ENCODE peak calls at places on chromosomes 13 and 19, in nine cellular contexts. A is ascending aorta; E is IMR-90; P is GM12878; B is cardiac muscle cell; G is naive thymus-derived CD4-positive, alpha-beta T cell; J is A549; Q is psoas muscle; H is stomach. S is an unnamed sample. For H3K4me1, the result is how much of the 10 kb centered on the place peaks cover.

GRCh38 chr19:10417598-10418280 is 2.6 kb upstream of the PDE4A start:
- DNase-seq in A (no peak), E (no peak), P (no peak), B (peak), G (no peak), J (no peak), Q (no peak), H (no peak), S (no peak)

GRCh38 chr19:40005670-40006272 is 8.9 kb downstream of the ZNF546 start:
- DNase-seq in A (no peak), E (no peak), P (no peak), B (no peak), G (no peak), J (no peak), Q (no peak), H (no peak), S (no peak)

GRCh38 chr13:41276824-41277223 is 13.4 kb upstream of the MTRF1 start:
- DNase-seq in A (no peak), E (no peak), P (no peak), B (no peak), G (no peak), J (no peak), Q (no peak), H (no peak), S (no peak)

GRCh38 chr13:109812375-109812774 is 26.0 kb upstream of the IRS2 start:
- DNase-seq in A (no peak), E (no peak), P (no peak), B (no peak), G (no peak), J (no peak), Q (no peak), H (no peak), S (no peak)

GRCh38 chr13:104106705-104107393 is 1040.6 kb upstream of the SLC10A2 start:
- DNase-seq in A (no peak), E (peak), P (no peak), B (no peak), G (no peak), J (no peak), Q (no peak), H (no peak), S (no peak)

GRCh38 chr13:71355010-71355409 is 512.0 kb downstream of the DACH1 start:
- DNase-seq in A (no peak), E (no peak), P (no peak), B (no peak), G (no peak), J (no peak), Q (no peak), H (no peak), S (no peak)

GRCh38 chr13:106493569-106493968 is 41.9 kb downstream of the EFNB2 start:
- DNase-seq in A (no peak), E (no peak), P (peak), B (no peak), G (no peak), J (no peak), Q (no peak), H (no peak), S (no peak)

GRCh38 chr19:29529646-29530548 is 4.1 kb downstream of the VSTM2B start:
- DNase-seq in A (no peak), E (no peak), P (no peak), B (peak), G (no peak), J (no peak), Q (no peak), H (no peak), S (no peak)

GRCh38 chr13:30982506-30982905 is 50.0 kb downstream of the TEX26 start:
- DNase-seq in A (no peak), E (no peak), P (peak), B (no peak), G (no peak), J (no peak), Q (no peak), H (no peak), S (no peak)

GRCh38 chr13:37058801-37059135 is 720 bp downstream of the SUPT20H start:
- DNase-seq in A (no peak), E (no peak), P (peak), B (peak), G (no peak), J (peak), Q (no peak), H (no peak), S (no peak)

GRCh38 chr13:41588899-41589298 is 131.5 kb downstream of the RGCC start:
- DNase-seq in A (no peak), E (peak), P (no peak), B (no peak), G (no peak), J (peak), Q (no peak), H (no peak), S (no peak)

GRCh38 chr19:29687244-29687896 is 22.1 kb downstream of the PLEKHF1 start:
- DNase-seq in A (peak), E (peak), P (no peak), B (no peak), G (no peak), J (no peak), Q (peak), H (no peak), S (peak)

GRCh38 chr13:49616688-49617065 is 11.6 kb upstream of the ARL11 start:
- DNase-seq in A (no peak), E (no peak), P (no peak), B (no peak), G (no peak), J (no peak), Q (no peak), H (no peak), S (no peak)

GRCh38 chr13:25175431-25175830 is 3.3 kb upstream of the AMER2 start:
- DNase-seq in A (no peak), E (no peak), P (no peak), B (no peak), G (no peak), J (no peak), Q (no peak), H (no peak), S (no peak)

GRCh38 chr13:62320129-62320724 is 904.6 kb upstream of the PCDH20 start:
- DNase-seq in A (no peak), E (peak), P (peak), B (peak), G (no peak), J (peak), Q (no peak), H (no peak), S (no peak)

GRCh38 chr19:55152017-55152416 is 3.0 kb upstream of the TNNT1 start:
- DNase-seq in A (no peak), E (no peak), P (no peak), B (no peak), G (no peak), J (no peak), Q (no peak), H (no peak), S (no peak)

GRCh38 chr19:42111384-42111783 is 20.9 kb downstream of the POU2F2 start:
- DNase-seq in A (no peak), E (peak), P (no peak), B (no peak), G (no peak), J (no peak), Q (no peak), H (no peak), S (no peak)

GRCh38 chr19:1266818-1267440 is 2.2 kb upstream of the CIRBP start:
- DNase-seq in A (peak), E (no peak), P (no peak), B (peak), G (peak), J (peak), Q (peak), H (peak), S (peak)

GRCh38 chr19:35557539-35558399 is 5.7 kb downstream of the ATP4A start:
- DNase-seq in A (no peak), E (peak), P (no peak), B (peak), G (peak), J (peak), Q (peak), H (peak), S (peak)

GRCh38 chr13:73278186-73278585 is 219.4 kb downstream of the KLF5 start:
- DNase-seq in A (no peak), E (no peak), P (no peak), B (no peak), G (no peak), J (no peak), Q (no peak), H (no peak), S (no peak)

GRCh38 chr13:111152836-111153235 is 37.7 kb downstream of the ARHGEF7 start:
- DNase-seq in A (no peak), E (no peak), P (no peak), B (peak), G (no peak), J (peak), Q (no peak), H (no peak), S (no peak)

GRCh38 chr13:19860884-19861655 is 2.4 kb downstream of the ZMYM5 start:
- DNase-seq in A (peak), E (peak), P (no peak), B (no peak), G (no peak), J (no peak), Q (no peak), H (no peak), S (no peak)

GRCh38 chr13:34816118-34816517 is 126.0 kb upstream of the NBEA start:
- DNase-seq in A (no peak), E (no peak), P (no peak), B (no peak), G (no peak), J (no peak), Q (no peak), H (no peak), S (no peak)

GRCh38 chr19:33767898-33768413 is 28.7 kb upstream of the KCTD15 start:
- DNase-seq in A (no peak), E (peak), P (no peak), B (peak), G (no peak), J (no peak), Q (no peak), H (no peak), S (no peak)

GRCh38 chr13:87274209-87274819 is 396.9 kb upstream of the SLITRK5 start:
- DNase-seq in A (no peak), E (peak), P (no peak), B (peak), G (peak), J (no peak), Q (no peak), H (no peak), S (no peak)

GRCh38 chr13:20456737-20457136 is 68.9 kb downstream of the CRYL1 start:
- DNase-seq in A (no peak), E (no peak), P (no peak), B (no peak), G (no peak), J (no peak), Q (no peak), H (no peak), S (no peak)

GRCh38 chr19:44657211-44657921 is 13.7 kb downstream of the PVR start:
- DNase-seq in A (peak), E (peak), P (no peak), B (peak), G (peak), J (peak), Q (peak), H (peak), S (peak)

GRCh38 chr13:42355841-42356575 is 84.1 kb downstream of the AKAP11 start:
- DNase-seq in A (no peak), E (no peak), P (no peak), B (no peak), G (no peak), J (no peak), Q (no peak), H (no peak), S (no peak)

GRCh38 chr13:79423801-79424642 is 18.0 kb upstream of the RBM26 start:
- DNase-seq in A (no peak), E (peak), P (no peak), B (peak), G (peak), J (no peak), Q (no peak), H (no peak), S (no peak)

GRCh38 chr13:77918391-77919261 is at the start of gene EDNRB:
- DNase-seq in A (peak), E (peak), P (no peak), B (peak), G (no peak), J (peak), Q (peak), H (peak), S (peak)

GRCh38 chr13:79870766-79871165 is 389.8 kb downstream of the NDFIP2 start:
- DNase-seq in A (no peak), E (peak), P (no peak), B (no peak), G (no peak), J (no peak), Q (no peak), H (no peak), S (no peak)

GRCh38 chr13:105207586-105208293 is 1327.7 kb downstream of the EFNB2 start:
- DNase-seq in A (no peak), E (peak), P (no peak), B (no peak), G (no peak), J (no peak), Q (no peak), H (no peak), S (no peak)

GRCh38 chr19:15448778-15449619 is 757 bp downstream of the WIZ start:
- DNase-seq in A (no peak), E (no peak), P (no peak), B (peak), G (no peak), J (peak), Q (no peak), H (no peak), S (peak)

GRCh38 chr13:76992548-76993001 is 694 bp downstream of the CLN5 start:
- DNase-seq in A (no peak), E (peak), P (no peak), B (peak), G (no peak), J (peak), Q (no peak), H (no peak), S (peak)

GRCh38 chr13:37141011-37141410 is 35.5 kb upstream of the CSNK1A1L start:
- DNase-seq in A (no peak), E (no peak), P (no peak), B (no peak), G (no peak), J (no peak), Q (no peak), H (no peak), S (no peak)

GRCh38 chr13:99271249-99271648 is 13.1 kb upstream of the GPR18 start:
- DNase-seq in A (no peak), E (no peak), P (no peak), B (no peak), G (no peak), J (no peak), Q (no peak), H (no peak), S (no peak)

GRCh38 chr13:68110178-68110768 is 880.1 kb upstream of the PCDH9 start:
- DNase-seq in A (no peak), E (no peak), P (no peak), B (no peak), G (no peak), J (no peak), Q (no peak), H (no peak), S (no peak)

GRCh38 chr19:48628486-48629296 is 8.5 kb downstream of the DBP start:
- DNase-seq in A (no peak), E (no peak), P (no peak), B (no peak), G (no peak), J (no peak), Q (no peak), H (no peak), S (no peak)

GRCh38 chr19:48630289-48631036 is 6.7 kb downstream of the DBP start:
- DNase-seq in A (peak), E (no peak), P (no peak), B (peak), G (no peak), J (no peak), Q (peak), H (peak), S (peak)

GRCh38 chr19:48627865-48628314 is 8.6 kb downstream of the SPHK2 start:
- DNase-seq in A (no peak), E (no peak), P (no peak), B (no peak), G (no peak), J (no peak), Q (no peak), H (no peak), S (no peak)

GRCh38 chr19:48629599-48630288 is 7.4 kb downstream of the DBP start:
- DNase-seq in A (no peak), E (no peak), P (no peak), B (peak), G (no peak), J (no peak), Q (peak), H (peak), S (peak)

GRCh38 chr19:48629297-48629598 is 7.9 kb downstream of the DBP start:
- DNase-seq in A (no peak), E (no peak), P (no peak), B (no peak), G (no peak), J (no peak), Q (no peak), H (no peak), S (no peak)
- H3K4me1 ChIP-seq in A (under half), E (under half), P (under half), B (under half), G (under half), J (under half), Q (under half), H (half or more), S (under half)

DNA sequence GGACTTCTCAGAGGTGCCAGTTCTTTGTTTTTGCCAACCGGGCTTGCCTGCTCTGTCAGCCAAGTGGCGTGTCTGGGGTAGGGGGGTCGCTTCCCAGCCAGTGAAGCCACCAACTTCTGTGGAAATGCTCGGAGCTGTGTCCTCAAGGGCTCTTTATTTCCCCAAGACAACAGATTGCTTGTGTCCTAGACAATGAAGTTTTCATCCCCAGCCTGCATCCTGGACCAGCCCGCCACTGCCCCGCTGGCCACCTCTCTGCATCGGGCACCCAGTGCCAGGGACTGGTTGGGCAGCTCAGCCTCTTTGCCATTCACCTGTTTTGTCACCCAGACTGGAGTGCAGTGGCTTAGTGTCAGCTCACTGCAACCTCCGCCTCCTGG is 3.7 kb downstream of the RAB11B start:
- DNase-seq in A (no peak), E (no peak), P (no peak), B (no peak), G (no peak), J (no peak), Q (no peak), H (no peak), S (no peak)
- H3K4me1 ChIP-seq in A (half or more), E (under half), P (under half), B (under half), G (under half), J (half or more), Q (half or more), H (half or more), S (under half)

GRCh38 chr13:51621597-51621996 is 37.3 kb downstream of the WDFY2 start:
- DNase-seq in A (no peak), E (no peak), P (no peak), B (no peak), G (no peak), J (no peak), Q (no peak), H (no peak), S (no peak)
- H3K4me1 ChIP-seq in A (under half), E (under half), P (under half), B (under half), G (under half), J (under half), Q (under half), H (half or more), S (under half)

GRCh38 chr13:101752432-101752831 is 300.0 kb downstream of the ITGBL1 start:
- DNase-seq in A (no peak), E (no peak), P (no peak), B (no peak), G (no peak), J (no peak), Q (no peak), H (no peak), S (no peak)

GRCh38 chr13:101751488-101751887 is 299.0 kb downstream of the ITGBL1 start:
- DNase-seq in A (no peak), E (peak), P (no peak), B (peak), G (no peak), J (no peak), Q (no peak), H (no peak), S (no peak)

GRCh38 chr13:101757446-101758039 is 305.1 kb downstream of the ITGBL1 start:
- DNase-seq in A (no peak), E (peak), P (no peak), B (peak), G (peak), J (peak), Q (no peak), H (no peak), S (no peak)

GRCh38 chr13:101749584-101749983 is 297.1 kb downstream of the ITGBL1 start:
- DNase-seq in A (no peak), E (no peak), P (no peak), B (no peak), G (no peak), J (no peak), Q (no peak), H (no peak), S (no peak)

DNA sequence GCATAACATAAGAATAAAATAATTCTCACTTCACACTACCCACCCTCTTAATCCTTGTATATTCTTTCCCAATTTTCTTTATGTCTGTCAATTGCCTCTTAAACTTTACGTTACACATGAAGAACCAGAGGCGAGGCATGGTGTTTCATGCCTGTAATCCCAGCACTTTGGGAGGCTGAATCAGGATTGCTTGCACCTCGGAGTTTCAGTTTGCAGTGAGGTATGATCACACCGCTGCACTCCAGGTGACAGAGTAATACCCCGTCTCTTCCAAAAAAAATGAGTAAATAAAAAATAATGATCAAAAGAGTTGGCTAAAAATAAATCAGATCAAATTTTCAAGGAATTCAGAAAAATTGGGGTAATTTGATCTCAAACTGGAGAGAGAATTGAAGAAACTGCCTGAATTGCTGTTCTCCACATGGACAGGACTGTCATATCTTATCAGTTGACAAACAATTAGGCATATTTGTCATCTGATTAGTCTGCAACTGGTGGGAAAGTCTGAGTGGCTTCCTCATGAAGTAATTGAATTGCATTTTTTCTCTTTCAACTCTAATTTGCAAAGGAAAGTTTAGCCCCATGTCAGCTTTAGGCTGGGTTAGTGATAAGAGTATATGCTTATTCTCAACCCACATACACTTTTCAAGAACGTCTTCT is 302.9 kb downstream of the ITGBL1 start:
- DNase-seq in A (no peak), E (no peak), P (no peak), B (no peak), G (no peak), J (no peak), Q (no peak), H (no peak), S (no peak)
- H3K4me1 ChIP-seq in A (under half), E (under half), P (under half), B (under half), G (under half), J (under half), Q (under half), H (under half), S (under half)

DNA sequence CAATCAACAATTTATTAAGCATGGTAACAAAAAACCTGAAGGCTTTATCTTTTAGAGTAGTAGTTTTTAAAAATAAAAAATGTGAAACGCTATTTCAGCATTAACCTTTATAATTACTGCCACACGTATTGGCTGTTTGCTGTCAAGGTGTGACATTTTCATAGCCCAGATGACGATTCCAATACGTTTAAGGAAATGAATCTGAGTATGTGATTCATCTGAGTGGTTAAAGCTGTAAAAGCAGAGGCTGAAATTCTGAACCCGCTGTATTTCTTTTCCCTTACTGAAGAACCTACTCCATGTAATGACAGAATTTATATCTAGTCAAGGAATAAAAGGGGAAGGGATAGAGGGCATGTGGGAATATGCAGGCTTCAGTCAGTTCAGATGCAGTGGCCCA is 166.0 kb downstream of the LMO7 start:
- DNase-seq in A (no peak), E (no peak), P (no peak), B (no peak), G (peak), J (no peak), Q (no peak), H (no peak), S (no peak)
- H3K4me1 ChIP-seq in A (under half), E (under half), P (under half), B (under half), G (under half), J (under half), Q (under half), H (under half), S (under half)

GRCh38 chr19:8319807-8320520 is 1.2 kb downstream of the NDUFA7 start:
- DNase-seq in A (no peak), E (no peak), P (no peak), B (no peak), G (no peak), J (no peak), Q (peak), H (no peak), S (no peak)
- H3K4me1 ChIP-seq in A (under half), E (under half), P (under half), B (under half), G (under half), J (under half), Q (under half), H (half or more), S (under half)

GRCh38 chr13:44305216-44305615 is 68.4 kb upstream of the SERP2 start:
- DNase-seq in A (no peak), E (no peak), P (no peak), B (no peak), G (no peak), J (no peak), Q (no peak), H (no peak), S (no peak)
- H3K4me1 ChIP-seq in A (half or more), E (under half), P (under half), B (under half), G (under half), J (half or more), Q (half or more), H (half or more), S (under half)

S was measured in uterus.